ENCODE peak calls at places on chromosomes 1 and 21, in nine cellular contexts. N, T, D, Q, H, Z, E, G and J are unnamed samples.

GRCh38 chr1:206513312-206514111 is 6.2 kb downstream of the RASSF5 start:
- ATAC-seq in D (peak), G (no peak), Q (no peak), T (no peak), E (no peak), N (peak), H (no peak), Z (no peak), J (peak)

GRCh38 chr1:169508432-169509338 is 22.9 kb upstream of the SLC19A2 start:
- ATAC-seq in D (no peak), H (no peak), N (no peak), Z (no peak), G (no peak), T (no peak), E (no peak), Q (no peak), J (peak)

GRCh38 chr1:48938975-48939374 is 162.3 kb upstream of the BEND5 start:
- ATAC-seq in N (no peak), E (no peak), G (no peak), Z (no peak), H (no peak), T (no peak), Q (no peak), D (no peak), J (no peak)

GRCh38 chr1:174165471-174166137 is 6.3 kb downstream of the RABGAP1L start:
- ATAC-seq in N (peak), G (no peak), Q (peak), D (peak), Z (no peak), H (no peak), T (no peak), E (no peak), J (peak)

GRCh38 chr1:236930503-236930902 is 73.7 kb downstream of the MT1HL1 start:
- ATAC-seq in T (no peak), G (no peak), H (no peak), Q (no peak), Z (no peak), D (no peak), N (no peak), E (no peak), J (no peak)

GRCh38 chr1:215863796-215864195 is 296.7 kb downstream of the KCTD3 start:
- ATAC-seq in Q (no peak), T (no peak), E (no peak), Z (no peak), H (no peak), D (no peak), N (no peak), G (no peak), J (no peak)

GRCh38 chr1:213852107-213852506 is 135.7 kb upstream of the PROX1 start:
- ATAC-seq in H (peak), Q (no peak), N (no peak), D (no peak), E (no peak), T (peak), G (no peak), Z (no peak), J (no peak)

GRCh38 chr1:110787328-110788071 is 85.4 kb upstream of the CD53 start:
- ATAC-seq in Z (peak), H (peak), N (no peak), D (no peak), G (peak), T (peak), Q (peak), E (peak), J (no peak)

GRCh38 chr1:161487483-161487827 is 17.8 kb upstream of the FCGR2A start:
- ATAC-seq in G (no peak), N (peak), H (no peak), E (no peak), Q (no peak), Z (no peak), T (no peak), D (peak), J (peak)

GRCh38 chr21:36166705-36167104 is 10.1 kb downstream of the DOP1B start:
- ATAC-seq in E (no peak), Z (no peak), D (no peak), Q (no peak), H (no peak), N (no peak), T (no peak), G (no peak), J (no peak)

GRCh38 chr1:93594603-93594880 is 87.1 kb downstream of the BCAR3 start:
- ATAC-seq in H (no peak), E (no peak), Q (no peak), G (no peak), N (no peak), Z (no peak), T (no peak), D (no peak), J (no peak)

GRCh38 chr1:77533660-77534295 is 148.7 kb downstream of the ZZZ3 start:
- ATAC-seq in Q (no peak), G (no peak), D (peak), E (peak), N (peak), Z (peak), T (peak), H (peak), J (no peak)

GRCh38 chr1:219778110-219778509 is 150.2 kb downstream of the SLC30A10 start:
- ATAC-seq in Z (no peak), H (no peak), T (no peak), E (no peak), Q (no peak), G (no peak), N (no peak), D (no peak), J (no peak)

GRCh38 chr1:26134466-26134865 is 22.8 kb downstream of the PDIK1L start:
- ATAC-seq in E (no peak), G (no peak), H (no peak), Z (no peak), T (no peak), N (no peak), D (no peak), Q (no peak), J (no peak)

GRCh38 chr1:17998889-17999288 is 108.7 kb upstream of the IGSF21 start:
- ATAC-seq in H (no peak), D (no peak), Q (no peak), Z (no peak), T (no peak), G (no peak), E (no peak), N (peak), J (no peak)

GRCh38 chr1:210200090-210200736 is 32.4 kb upstream of the SERTAD4 start:
- ATAC-seq in G (no peak), D (no peak), N (no peak), T (no peak), E (no peak), H (no peak), Z (no peak), Q (no peak), J (no peak)

GRCh38 chr1:2267051-2267830 is 39.1 kb downstream of the SKI start:
- ATAC-seq in T (no peak), H (no peak), G (no peak), Z (no peak), Q (no peak), D (peak), E (no peak), N (no peak), J (no peak)

GRCh38 chr1:13725714-13726175 is 25.8 kb downstream of the PRDM2 start:
- ATAC-seq in Q (peak), H (peak), D (no peak), T (peak), Z (peak), E (peak), G (peak), N (peak), J (no peak)

GRCh38 chr1:169577981-169578738 is 8.1 kb downstream of the F5 start:
- ATAC-seq in E (no peak), Q (no peak), T (no peak), H (no peak), D (no peak), Z (no peak), G (no peak), N (no peak), J (no peak)

GRCh38 chr1:92881391-92881790 is 49.6 kb downstream of the RPL5 start:
- ATAC-seq in E (no peak), D (no peak), G (no peak), T (no peak), Z (no peak), H (no peak), N (no peak), Q (no peak), J (no peak)

GRCh38 chr1:25356848-25357247 is 18.7 kb downstream of the TMEM50A start:
- ATAC-seq in E (peak), G (no peak), H (no peak), T (peak), Z (peak), Q (no peak), N (no peak), D (no peak), J (no peak)

GRCh38 chr1:40185951-40186864 is 25.0 kb downstream of the RLF start:
- ATAC-seq in N (no peak), Q (peak), T (peak), E (peak), Z (peak), H (peak), G (peak), D (no peak), J (no peak)

GRCh38 chr1:183996036-183996376 is 41.5 kb downstream of the COLGALT2 start:
- ATAC-seq in T (no peak), G (no peak), E (no peak), N (no peak), D (no peak), Q (no peak), Z (no peak), H (no peak), J (no peak)

GRCh38 chr1:159960721-159961381 is 6.8 kb upstream of the SLAMF9 start:
- ATAC-seq in Z (no peak), T (no peak), D (peak), H (no peak), Q (no peak), G (no peak), E (no peak), N (peak), J (peak)

GRCh38 chr21:18772404-18772803 is 368.8 kb upstream of the TMPRSS15 start:
- ATAC-seq in E (no peak), Z (no peak), G (no peak), Q (no peak), D (no peak), T (no peak), H (no peak), N (no peak), J (no peak)

GRCh38 chr1:46556822-46557221 is 5.4 kb upstream of the KNCN start:
- ATAC-seq in Z (no peak), N (peak), Q (no peak), D (peak), H (no peak), G (no peak), E (peak), T (no peak), J (no peak)

GRCh38 chr1:156822680-156823079 is 6.0 kb upstream of the SH2D2A start:
- ATAC-seq in E (peak), T (no peak), G (peak), Z (no peak), Q (no peak), H (no peak), N (no peak), D (no peak), J (no peak)

GRCh38 chr1:221897312-221897711 is 155.4 kb upstream of the DUSP10 start:
- ATAC-seq in N (no peak), E (no peak), Z (no peak), D (no peak), G (no peak), Q (no peak), H (no peak), T (no peak), J (peak)

GRCh38 chr1:154970631-154971340 is at the start of gene SHC1:
- ATAC-seq in H (no peak), E (no peak), Q (no peak), Z (no peak), D (peak), T (no peak), N (peak), G (no peak), J (peak)

GRCh38 chr1:156435551-156436318 is 64.8 kb downstream of the MEF2D start:
- ATAC-seq in Z (no peak), G (no peak), H (peak), N (no peak), D (no peak), T (peak), E (no peak), Q (peak), J (no peak)

GRCh38 chr1:212979340-212980122 is 29.2 kb downstream of the VASH2 start:
- ATAC-seq in H (no peak), Q (no peak), Z (peak), G (peak), D (peak), N (no peak), E (peak), T (peak), J (no peak)

GRCh38 chr1:20059847-20060246 is 10.1 kb upstream of the PLA2G5 start:
- ATAC-seq in Z (no peak), N (no peak), G (no peak), Q (peak), H (no peak), T (no peak), E (no peak), D (peak), J (no peak)

GRCh38 chr1:204123376-204123775 is 28.5 kb downstream of the ETNK2 start:
- ATAC-seq in D (no peak), H (no peak), Z (no peak), Q (no peak), N (peak), T (no peak), E (peak), G (no peak), J (no peak)

GRCh38 chr1:41657101-41657500 is 172.6 kb upstream of the EDN2 start:
- ATAC-seq in H (no peak), E (no peak), D (no peak), Z (no peak), G (no peak), N (no peak), T (no peak), Q (no peak), J (no peak)